ENCODE peak calls at places on chromosome 7, in five cellular contexts. N, C, E, L and S are unnamed samples.

GRCh38 chr7:138663741-138664710 is 37.1 kb downstream of the SVOPL start:
- DNase-seq in N (peak), C (peak), E (peak), L (peak), S (no peak)

GRCh38 chr7:25708211-25708610 is 443.8 kb upstream of the NFE2L3 start:
- DNase-seq in N (no peak), C (no peak), E (no peak), L (no peak), S (no peak)

GRCh38 chr7:44223362-44224114 is 22.8 kb downstream of the YKT6 start:
- DNase-seq in N (no peak), C (no peak), E (no peak), L (no peak), S (no peak)

GRCh38 chr7:131619336-131620305 is 63.2 kb upstream of the PODXL start:
- DNase-seq in N (no peak), C (no peak), E (no peak), L (peak), S (no peak)

GRCh38 chr7:82740246-82740848 is 296.8 kb upstream of the CACNA2D1 start:
- DNase-seq in N (peak), C (peak), E (peak), L (peak), S (peak)

GRCh38 chr7:24574365-24574764 is 1.1 kb downstream of the PALS2 start:
- DNase-seq in N (peak), C (peak), E (peak), L (no peak), S (peak)

GRCh38 chr7:88546808-88547207 is 212.7 kb upstream of the ZNF804B start:
- DNase-seq in N (peak), C (no peak), E (peak), L (peak), S (no peak)

GRCh38 chr7:143288836-143289235 is 685 bp downstream of the CASP2 start:
- DNase-seq in N (peak), C (no peak), E (peak), L (peak), S (peak)

GRCh38 chr7:69871213-69871885 is 273.1 kb downstream of the AUTS2 start:
- DNase-seq in N (peak), C (peak), E (peak), L (peak), S (peak)

GRCh38 chr7:99504603-99505323 is at the start of gene ZKSCAN5:
- DNase-seq in N (peak), C (peak), E (peak), L (peak), S (peak)

GRCh38 chr7:27585781-27586447 is 76.8 kb downstream of the HIBADH start:
- DNase-seq in N (no peak), C (no peak), E (no peak), L (no peak), S (no peak)

GRCh38 chr7:106568002-106568679 is 92.8 kb downstream of the CCDC71L start:
- DNase-seq in N (no peak), C (no peak), E (no peak), L (no peak), S (no peak)

GRCh38 chr7:91357379-91357778 is 93.1 kb downstream of the FZD1 start:
- DNase-seq in N (no peak), C (no peak), E (no peak), L (peak), S (no peak)

GRCh38 chr7:100065452-100066186 is 15.9 kb downstream of the ZNF3 start:
- DNase-seq in N (peak), C (no peak), E (no peak), L (peak), S (peak)

GRCh38 chr7:109190766-109191165 is 621.1 kb downstream of the DNAJB9 start:
- DNase-seq in N (no peak), C (no peak), E (no peak), L (no peak), S (no peak)

GRCh38 chr7:47452715-47453092 is 129.2 kb downstream of the TNS3 start:
- DNase-seq in N (no peak), C (no peak), E (no peak), L (no peak), S (no peak)

GRCh38 chr7:84122582-84123360 is 71.8 kb downstream of the SEMA3A start:
- DNase-seq in N (no peak), C (no peak), E (no peak), L (no peak), S (no peak)

GRCh38 chr7:155652156-155653124 is 8.0 kb downstream of the RBM33 start:
- DNase-seq in N (no peak), C (no peak), E (no peak), L (peak), S (no peak)

GRCh38 chr7:14973712-14974428 is 71.3 kb upstream of the DGKB start:
- DNase-seq in N (no peak), C (no peak), E (no peak), L (no peak), S (no peak)

GRCh38 chr7:123935436-123936381 is 10.7 kb downstream of the SPAM1 start:
- DNase-seq in N (no peak), C (no peak), E (no peak), L (no peak), S (no peak)

GRCh38 chr7:151518781-151519044 is 982 bp downstream of the RHEB start:
- DNase-seq in N (no peak), C (no peak), E (no peak), L (no peak), S (no peak)

GRCh38 chr7:46969303-46970130 is 612.4 kb downstream of the TNS3 start:
- DNase-seq in N (peak), C (peak), E (no peak), L (peak), S (peak)

GRCh38 chr7:17528636-17529035 is 230.2 kb downstream of the AHR start:
- DNase-seq in N (no peak), C (no peak), E (no peak), L (peak), S (peak)

GRCh38 chr7:15463801-15464761 is 97.7 kb downstream of the AGMO start:
- DNase-seq in N (no peak), C (no peak), E (no peak), L (no peak), S (no peak)

GRCh38 chr7:154857240-154857639 is 145.7 kb downstream of the PAXIP1 start:
- DNase-seq in N (no peak), C (no peak), E (no peak), L (no peak), S (no peak)

GRCh38 chr7:63114371-63114985 is 884.2 kb upstream of the ZNF722 start:
- DNase-seq in N (no peak), C (no peak), E (no peak), L (no peak), S (no peak)

GRCh38 chr7:55055479-55055878 is 36.7 kb downstream of the EGFR start:
- DNase-seq in N (peak), C (no peak), E (no peak), L (no peak), S (peak)

GRCh38 chr7:70894799-70895198 is 237.1 kb upstream of the GALNT17 start:
- DNase-seq in N (no peak), C (no peak), E (no peak), L (no peak), S (no peak)

GRCh38 chr7:47228386-47229014 is 353.4 kb downstream of the TNS3 start:
- DNase-seq in N (no peak), C (peak), E (peak), L (no peak), S (no peak)